ENCODE peak calls at places on chromosomes 6 and 20, in nine cellular contexts. One of them, this sample, is unnamed.
A peak's percentile ranks its signal among the peaks of the same experiment; 100 is the strongest.

GRCh38 chr20:62818592-62819493 is 2.0 kb downstream of the COL9A3 start:
- DNase-seq in left ventricle myocardium inferior: peak; percentile 76
- DNase-seq in cardiac muscle cell: peak; percentile 57
- DNase-seq in spleen: no peak
- DNase-seq in IMR-90: peak; percentile 9
- DNase-seq in kidney: peak; percentile 93
- DNase-seq in right atrium auricular region: no peak
- DNase-seq in upper lobe of right lung: no peak
- DNase-seq in foreskin keratinocyte: no peak
- DNase-seq in this sample: peak; percentile 58

GRCh38 chr6:133741375-133741861 is 147.5 kb upstream of the TCF21 start:
- DNase-seq in cardiac muscle cell: no peak
- DNase-seq in left ventricle myocardium inferior: no peak
- DNase-seq in right atrium auricular region: no peak
- DNase-seq in upper lobe of right lung: no peak
- DNase-seq in kidney: no peak
- DNase-seq in IMR-90: peak; percentile 13
- DNase-seq in foreskin keratinocyte: no peak
- DNase-seq in spleen: no peak
- DNase-seq in this sample: no peak

GRCh38 chr6:137873273-137873762 is 6.3 kb downstream of the TNFAIP3 start:
- DNase-seq in IMR-90: peak; percentile 92
- DNase-seq in right atrium auricular region: peak; percentile 91
- DNase-seq in foreskin keratinocyte: peak; percentile 90
- DNase-seq in kidney: no peak
- DNase-seq in spleen: no peak
- DNase-seq in upper lobe of right lung: peak; percentile 72
- DNase-seq in left ventricle myocardium inferior: peak; percentile 62
- DNase-seq in cardiac muscle cell: no peak
- DNase-seq in this sample: peak; percentile 66

GRCh38 chr6:4470698-4471210 is 305.4 kb upstream of the CDYL start:
- DNase-seq in foreskin keratinocyte: no peak
- DNase-seq in right atrium auricular region: no peak
- DNase-seq in kidney: no peak
- DNase-seq in spleen: no peak
- DNase-seq in IMR-90: no peak
- DNase-seq in upper lobe of right lung: no peak
- DNase-seq in left ventricle myocardium inferior: no peak
- DNase-seq in cardiac muscle cell: no peak
- DNase-seq in this sample: no peak

GRCh38 chr6:108463789-108464188 is 96.9 kb upstream of the FOXO3 start:
- DNase-seq in cardiac muscle cell: no peak
- DNase-seq in upper lobe of right lung: no peak
- DNase-seq in kidney: no peak
- DNase-seq in IMR-90: no peak
- DNase-seq in spleen: no peak
- DNase-seq in foreskin keratinocyte: no peak
- DNase-seq in left ventricle myocardium inferior: no peak
- DNase-seq in right atrium auricular region: no peak
- DNase-seq in this sample: no peak

GRCh38 chr6:16450285-16450684 is 211.9 kb downstream of the GMPR start:
- DNase-seq in IMR-90: peak; percentile 98
- DNase-seq in cardiac muscle cell: no peak
- DNase-seq in foreskin keratinocyte: peak; percentile 52
- DNase-seq in spleen: no peak
- DNase-seq in upper lobe of right lung: no peak
- DNase-seq in left ventricle myocardium inferior: no peak
- DNase-seq in kidney: no peak
- DNase-seq in right atrium auricular region: no peak
- DNase-seq in this sample: no peak

GRCh38 chr6:79436232-79436631 is 101.0 kb downstream of the LCA5 start:
- DNase-seq in right atrium auricular region: no peak
- DNase-seq in cardiac muscle cell: no peak
- DNase-seq in IMR-90: no peak
- DNase-seq in upper lobe of right lung: no peak
- DNase-seq in spleen: no peak
- DNase-seq in left ventricle myocardium inferior: no peak
- DNase-seq in foreskin keratinocyte: no peak
- DNase-seq in kidney: no peak
- DNase-seq in this sample: no peak

GRCh38 chr6:116060572-116061283 is at the start of gene FRK:
- DNase-seq in cardiac muscle cell: no peak
- DNase-seq in spleen: no peak
- DNase-seq in IMR-90: peak; percentile 24
- DNase-seq in right atrium auricular region: peak; percentile 67
- DNase-seq in foreskin keratinocyte: peak; percentile 88
- DNase-seq in kidney: no peak
- DNase-seq in upper lobe of right lung: no peak
- DNase-seq in left ventricle myocardium inferior: no peak
- DNase-seq in this sample: no peak

GRCh38 chr6:17932362-17932852 is 55.0 kb downstream of the KIF13A start:
- DNase-seq in kidney: no peak
- DNase-seq in upper lobe of right lung: no peak
- DNase-seq in spleen: no peak
- DNase-seq in left ventricle myocardium inferior: peak; percentile 57
- DNase-seq in cardiac muscle cell: peak; percentile 84
- DNase-seq in right atrium auricular region: peak; percentile 83
- DNase-seq in IMR-90: peak; percentile 85
- DNase-seq in foreskin keratinocyte: peak; percentile 77
- DNase-seq in this sample: peak; percentile 41

GRCh38 chr6:110485461-110485860 is 9.0 kb upstream of the SLC22A16 start:
- DNase-seq in foreskin keratinocyte: no peak
- DNase-seq in spleen: no peak
- DNase-seq in IMR-90: no peak
- DNase-seq in upper lobe of right lung: no peak
- DNase-seq in left ventricle myocardium inferior: no peak
- DNase-seq in cardiac muscle cell: no peak
- DNase-seq in right atrium auricular region: no peak
- DNase-seq in kidney: no peak
- DNase-seq in this sample: no peak

GRCh38 chr6:11428351-11428750 is 109.2 kb upstream of the TMEM170B start:
- DNase-seq in left ventricle myocardium inferior: no peak
- DNase-seq in right atrium auricular region: no peak
- DNase-seq in cardiac muscle cell: no peak
- DNase-seq in IMR-90: no peak
- DNase-seq in upper lobe of right lung: no peak
- DNase-seq in kidney: no peak
- DNase-seq in foreskin keratinocyte: no peak
- DNase-seq in spleen: no peak
- DNase-seq in this sample: no peak

GRCh38 chr20:24502184-24502583 is 32.8 kb downstream of the SYNDIG1 start:
- DNase-seq in right atrium auricular region: peak; percentile 86
- DNase-seq in spleen: peak; percentile 55
- DNase-seq in IMR-90: peak; percentile 59
- DNase-seq in kidney: peak; percentile 88
- DNase-seq in left ventricle myocardium inferior: no peak
- DNase-seq in foreskin keratinocyte: peak; percentile 11
- DNase-seq in upper lobe of right lung: no peak
- DNase-seq in cardiac muscle cell: no peak
- DNase-seq in this sample: peak; percentile 59

GRCh38 chr20:24502661-24503060 is 33.2 kb downstream of the SYNDIG1 start:
- DNase-seq in right atrium auricular region: peak; percentile 55
- DNase-seq in IMR-90: no peak
- DNase-seq in kidney: no peak
- DNase-seq in upper lobe of right lung: no peak
- DNase-seq in cardiac muscle cell: no peak
- DNase-seq in foreskin keratinocyte: no peak
- DNase-seq in spleen: no peak
- DNase-seq in left ventricle myocardium inferior: no peak
- DNase-seq in this sample: no peak

GRCh38 chr20:24504331-24505285 is 35.2 kb downstream of the SYNDIG1 start:
- DNase-seq in cardiac muscle cell: no peak
- DNase-seq in spleen: no peak
- DNase-seq in left ventricle myocardium inferior: no peak
- DNase-seq in upper lobe of right lung: no peak
- DNase-seq in right atrium auricular region: peak; percentile 56
- DNase-seq in IMR-90: no peak
- DNase-seq in foreskin keratinocyte: no peak
- DNase-seq in kidney: no peak
- DNase-seq in this sample: no peak

GRCh38 chr20:24501764-24502163 is 32.3 kb downstream of the SYNDIG1 start:
- DNase-seq in right atrium auricular region: peak; percentile 36
- DNase-seq in upper lobe of right lung: no peak
- DNase-seq in IMR-90: no peak
- DNase-seq in spleen: peak; percentile 47
- DNase-seq in cardiac muscle cell: no peak
- DNase-seq in foreskin keratinocyte: no peak
- DNase-seq in kidney: peak; percentile 51
- DNase-seq in left ventricle myocardium inferior: no peak
- DNase-seq in this sample: no peak

GRCh38 chr20:24503352-24503931 is 34.0 kb downstream of the SYNDIG1 start:
- DNase-seq in cardiac muscle cell: peak; percentile 77
- DNase-seq in foreskin keratinocyte: no peak
- DNase-seq in upper lobe of right lung: no peak
- DNase-seq in left ventricle myocardium inferior: peak; percentile 51
- DNase-seq in spleen: no peak
- DNase-seq in right atrium auricular region: peak; percentile 72
- DNase-seq in kidney: peak; percentile 74
- DNase-seq in IMR-90: peak; percentile 13
- DNase-seq in this sample: no peak
- TF ChIP-seq CTCF in cardiac muscle cell: no peak
- TF ChIP-seq CTCF in foreskin keratinocyte: no peak
- TF ChIP-seq CTCF in upper lobe of right lung: no peak
- TF ChIP-seq CTCF in left ventricle myocardium inferior: no peak
- TF ChIP-seq CTCF in spleen: no peak
- TF ChIP-seq CTCF in right atrium auricular region: no peak
- TF ChIP-seq CTCF in kidney: no peak
- TF ChIP-seq CTCF in IMR-90: no peak
- TF ChIP-seq CTCF in this sample: no peak

DNA sequence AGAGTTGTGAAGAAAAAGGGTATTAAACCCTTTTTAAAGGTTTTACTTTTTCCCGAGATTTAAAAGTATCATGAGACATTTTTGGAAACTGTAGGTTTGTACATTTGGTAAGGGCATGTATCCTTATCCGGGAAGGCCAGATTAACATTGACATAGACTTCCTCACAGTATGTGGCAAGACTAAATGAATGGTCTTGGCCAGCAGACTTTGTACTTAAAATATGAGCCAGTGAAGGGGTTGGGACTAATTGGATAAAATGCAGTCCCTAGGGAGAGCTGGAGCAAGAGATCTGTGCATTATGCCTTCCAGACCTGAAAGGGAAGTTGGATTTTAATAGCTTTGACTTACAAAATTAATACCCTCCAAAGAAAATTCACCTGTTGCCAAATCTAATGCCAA is 60.4 kb upstream of the CCN2 start:
- DNase-seq in right atrium auricular region: no peak
- DNase-seq in spleen: no peak
- DNase-seq in foreskin keratinocyte: no peak
- DNase-seq in cardiac muscle cell: no peak
- DNase-seq in kidney: no peak
- DNase-seq in IMR-90: no peak
- DNase-seq in left ventricle myocardium inferior: no peak
- DNase-seq in upper lobe of right lung: no peak
- DNase-seq in this sample: no peak
- H3K27ac ChIP-seq in right atrium auricular region: peak overlapping the region; percentile 56
- H3K27ac ChIP-seq in spleen: no peak overlapping the region
- H3K27ac ChIP-seq in foreskin keratinocyte: no peak overlapping the region
- H3K27ac ChIP-seq in cardiac muscle cell: no peak overlapping the region
- H3K27ac ChIP-seq in kidney: no peak overlapping the region
- H3K27ac ChIP-seq in IMR-90: no peak overlapping the region
- H3K27ac ChIP-seq in left ventricle myocardium inferior: peak overlapping the region; percentile 4
- H3K27ac ChIP-seq in upper lobe of right lung: no peak overlapping the region
- H3K27ac ChIP-seq in this sample: no peak overlapping the region

DNA sequence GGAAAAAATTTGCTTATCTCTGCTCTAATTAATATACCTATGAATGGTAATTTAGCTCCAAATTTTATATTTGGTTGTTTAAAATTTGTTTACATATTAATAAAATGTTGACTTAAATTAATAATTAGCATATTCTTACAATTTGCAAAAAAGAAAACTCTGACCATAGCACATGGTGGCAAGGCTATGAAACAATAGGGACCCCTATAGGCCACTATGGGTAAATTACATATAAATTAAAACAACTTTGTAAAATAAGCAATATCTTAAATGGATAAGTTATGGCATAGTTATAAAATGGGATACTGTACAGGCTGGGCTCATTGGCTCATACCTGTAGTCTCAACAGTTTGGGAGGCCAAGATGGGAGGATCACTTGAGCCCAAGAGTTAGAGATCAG is 76.0 kb downstream of the MKKS start:
- DNase-seq in foreskin keratinocyte: no peak
- DNase-seq in kidney: no peak
- DNase-seq in left ventricle myocardium inferior: no peak
- DNase-seq in IMR-90: peak; percentile 17
- DNase-seq in spleen: no peak
- DNase-seq in right atrium auricular region: no peak
- DNase-seq in upper lobe of right lung: no peak
- DNase-seq in cardiac muscle cell: no peak
- DNase-seq in this sample: no peak
- TF ChIP-seq CTCF in foreskin keratinocyte: peak; percentile 64
- TF ChIP-seq CTCF in kidney: no peak
- TF ChIP-seq CTCF in left ventricle myocardium inferior: peak; percentile 38
- TF ChIP-seq CTCF in IMR-90: peak; percentile 72
- TF ChIP-seq CTCF in spleen: no peak
- TF ChIP-seq CTCF in right atrium auricular region: peak; percentile 51
- TF ChIP-seq CTCF in upper lobe of right lung: peak; percentile 24
- TF ChIP-seq CTCF in cardiac muscle cell: peak; percentile 62
- TF ChIP-seq CTCF in this sample: peak; percentile 4

DNA sequence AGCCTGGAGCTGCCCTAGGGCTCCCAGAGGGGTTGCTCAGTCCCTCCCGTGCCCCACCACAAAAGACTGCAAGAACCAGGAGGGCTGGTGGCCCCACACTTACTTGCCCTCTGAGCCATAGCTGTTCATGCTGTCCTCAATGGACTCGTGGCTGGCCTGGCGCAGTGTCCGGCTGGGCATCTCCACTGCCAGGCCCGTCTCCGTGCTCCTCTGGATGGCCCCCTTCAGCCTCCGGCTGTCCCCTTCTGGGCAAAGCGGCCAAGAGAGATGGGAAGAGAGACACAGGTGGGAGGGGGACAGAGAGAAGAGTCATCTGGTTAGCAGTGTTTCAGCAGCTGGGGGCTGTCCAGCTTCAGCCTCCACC is 25.5 kb downstream of the KCNK15 start:
- DNase-seq in IMR-90: no peak
- DNase-seq in upper lobe of right lung: no peak
- DNase-seq in cardiac muscle cell: no peak
- DNase-seq in right atrium auricular region: no peak
- DNase-seq in spleen: peak; percentile 48
- DNase-seq in kidney: no peak
- DNase-seq in left ventricle myocardium inferior: no peak
- DNase-seq in foreskin keratinocyte: no peak
- DNase-seq in this sample: no peak
- H3K27ac ChIP-seq in IMR-90: no peak overlapping the region
- H3K27ac ChIP-seq in upper lobe of right lung: no peak overlapping the region
- H3K27ac ChIP-seq in cardiac muscle cell: no peak overlapping the region
- H3K27ac ChIP-seq in right atrium auricular region: no peak overlapping the region
- H3K27ac ChIP-seq in spleen: no peak overlapping the region
- H3K27ac ChIP-seq in kidney: no peak overlapping the region
- H3K27ac ChIP-seq in left ventricle myocardium inferior: no peak overlapping the region
- H3K27ac ChIP-seq in foreskin keratinocyte: no peak overlapping the region
- H3K27ac ChIP-seq in this sample: no peak overlapping the region

This sample was measured in psoas muscle.